ENCODE peak calls at places on chromosomes 16 and 17, in four cellular contexts. One of them, this sample, is unnamed.

GRCh38 chr17:50783193-50783660 is 15.9 kb upstream of the ANKRD40CL start:
- DNase-seq in NCI-H1092 treated with DMSO at 0.1 percent for 48 hours: peak
- DNase-seq in ELF-1: peak
- DNase-seq in activated effector memory CD4-positive, alpha-beta T cell treated with anti-CD3 and anti-CD28 coated beads, Interleukin-2, amount 50 U/mL, for 16 hours: peak
- DNase-seq in this sample: peak

GRCh38 chr17:7858487-7858832 is 657 bp downstream of the CYB5D1 start:
- DNase-seq in NCI-H1092 treated with DMSO at 0.1 percent for 48 hours: no peak
- DNase-seq in ELF-1: peak
- DNase-seq in activated effector memory CD4-positive, alpha-beta T cell treated with anti-CD3 and anti-CD28 coated beads, Interleukin-2, amount 50 U/mL, for 16 hours: peak
- DNase-seq in this sample: peak

GRCh38 chr17:62869885-62870580 is 61.9 kb upstream of the MARCHF10 start:
- DNase-seq in ELF-1: peak
- DNase-seq in NCI-H1092 treated with DMSO at 0.1 percent for 48 hours: peak
- DNase-seq in activated effector memory CD4-positive, alpha-beta T cell treated with anti-CD3 and anti-CD28 coated beads, Interleukin-2, amount 50 U/mL, for 16 hours: no peak
- DNase-seq in this sample: no peak

GRCh38 chr17:3528604-3529511 is 28.8 kb downstream of the TRPV3 start:
- DNase-seq in activated effector memory CD4-positive, alpha-beta T cell treated with anti-CD3 and anti-CD28 coated beads, Interleukin-2, amount 50 U/mL, for 16 hours: no peak
- DNase-seq in NCI-H1092 treated with DMSO at 0.1 percent for 48 hours: no peak
- DNase-seq in ELF-1: peak
- DNase-seq in this sample: peak

GRCh38 chr17:81414751-81415516 is 19.7 kb downstream of the BAHCC1 start:
- DNase-seq in ELF-1: no peak
- DNase-seq in activated effector memory CD4-positive, alpha-beta T cell treated with anti-CD3 and anti-CD28 coated beads, Interleukin-2, amount 50 U/mL, for 16 hours: no peak
- DNase-seq in NCI-H1092 treated with DMSO at 0.1 percent for 48 hours: peak
- DNase-seq in this sample: no peak

GRCh38 chr17:83191388-83192160 is 112.2 kb downstream of the METRNL start:
- DNase-seq in ELF-1: no peak
- DNase-seq in NCI-H1092 treated with DMSO at 0.1 percent for 48 hours: no peak
- DNase-seq in activated effector memory CD4-positive, alpha-beta T cell treated with anti-CD3 and anti-CD28 coated beads, Interleukin-2, amount 50 U/mL, for 16 hours: peak
- DNase-seq in this sample: peak

GRCh38 chr17:40035162-40035559 is 19.0 kb downstream of the MED24 start:
- DNase-seq in NCI-H1092 treated with DMSO at 0.1 percent for 48 hours: no peak
- DNase-seq in activated effector memory CD4-positive, alpha-beta T cell treated with anti-CD3 and anti-CD28 coated beads, Interleukin-2, amount 50 U/mL, for 16 hours: no peak
- DNase-seq in ELF-1: peak
- DNase-seq in this sample: no peak

GRCh38 chr17:36182176-36183000 is 6.0 kb upstream of the TBC1D3B start:
- DNase-seq in ELF-1: no peak
- DNase-seq in NCI-H1092 treated with DMSO at 0.1 percent for 48 hours: no peak
- DNase-seq in activated effector memory CD4-positive, alpha-beta T cell treated with anti-CD3 and anti-CD28 coated beads, Interleukin-2, amount 50 U/mL, for 16 hours: no peak
- DNase-seq in this sample: peak

GRCh38 chr16:77599793-77600415 is 122.4 kb upstream of the NUDT7 start:
- DNase-seq in ELF-1: no peak
- DNase-seq in NCI-H1092 treated with DMSO at 0.1 percent for 48 hours: peak
- DNase-seq in activated effector memory CD4-positive, alpha-beta T cell treated with anti-CD3 and anti-CD28 coated beads, Interleukin-2, amount 50 U/mL, for 16 hours: no peak
- DNase-seq in this sample: no peak

GRCh38 chr16:85170066-85171003 is 58.1 kb upstream of the CIBAR2 start:
- DNase-seq in NCI-H1092 treated with DMSO at 0.1 percent for 48 hours: no peak
- DNase-seq in ELF-1: peak
- DNase-seq in activated effector memory CD4-positive, alpha-beta T cell treated with anti-CD3 and anti-CD28 coated beads, Interleukin-2, amount 50 U/mL, for 16 hours: no peak
- DNase-seq in this sample: no peak

GRCh38 chr16:29816694-29817441 is 916 bp downstream of the PAGR1 start:
- DNase-seq in activated effector memory CD4-positive, alpha-beta T cell treated with anti-CD3 and anti-CD28 coated beads, Interleukin-2, amount 50 U/mL, for 16 hours: peak
- DNase-seq in NCI-H1092 treated with DMSO at 0.1 percent for 48 hours: peak
- DNase-seq in ELF-1: peak
- DNase-seq in this sample: peak

GRCh38 chr16:53266156-53266555 is 168.1 kb upstream of the RBL2 start:
- DNase-seq in NCI-H1092 treated with DMSO at 0.1 percent for 48 hours: no peak
- DNase-seq in ELF-1: no peak
- DNase-seq in activated effector memory CD4-positive, alpha-beta T cell treated with anti-CD3 and anti-CD28 coated beads, Interleukin-2, amount 50 U/mL, for 16 hours: no peak
- DNase-seq in this sample: no peak

GRCh38 chr17:18008496-18009268 is 30.3 kb downstream of the ATPAF2 start:
- DNase-seq in ELF-1: no peak
- DNase-seq in activated effector memory CD4-positive, alpha-beta T cell treated with anti-CD3 and anti-CD28 coated beads, Interleukin-2, amount 50 U/mL, for 16 hours: no peak
- DNase-seq in NCI-H1092 treated with DMSO at 0.1 percent for 48 hours: no peak
- DNase-seq in this sample: no peak

GRCh38 chr16:23351360-23351759 is 49.3 kb downstream of the SCNN1B start:
- DNase-seq in NCI-H1092 treated with DMSO at 0.1 percent for 48 hours: peak
- DNase-seq in activated effector memory CD4-positive, alpha-beta T cell treated with anti-CD3 and anti-CD28 coated beads, Interleukin-2, amount 50 U/mL, for 16 hours: no peak
- DNase-seq in ELF-1: no peak
- DNase-seq in this sample: peak

GRCh38 chr17:47009759-47010594 is 30.9 kb upstream of the RPRML start:
- DNase-seq in activated effector memory CD4-positive, alpha-beta T cell treated with anti-CD3 and anti-CD28 coated beads, Interleukin-2, amount 50 U/mL, for 16 hours: no peak
- DNase-seq in ELF-1: no peak
- DNase-seq in NCI-H1092 treated with DMSO at 0.1 percent for 48 hours: no peak
- DNase-seq in this sample: no peak

GRCh38 chr16:50712568-50712914 is 19.1 kb downstream of the NOD2 start:
- DNase-seq in activated effector memory CD4-positive, alpha-beta T cell treated with anti-CD3 and anti-CD28 coated beads, Interleukin-2, amount 50 U/mL, for 16 hours: no peak
- DNase-seq in NCI-H1092 treated with DMSO at 0.1 percent for 48 hours: no peak
- DNase-seq in ELF-1: no peak
- DNase-seq in this sample: no peak

GRCh38 chr17:76446449-76447231 is 6.3 kb downstream of the UBE2O start:
- DNase-seq in NCI-H1092 treated with DMSO at 0.1 percent for 48 hours: no peak
- DNase-seq in activated effector memory CD4-positive, alpha-beta T cell treated with anti-CD3 and anti-CD28 coated beads, Interleukin-2, amount 50 U/mL, for 16 hours: no peak
- DNase-seq in ELF-1: peak
- DNase-seq in this sample: no peak

GRCh38 chr17:74446551-74447500 is 14.9 kb downstream of the GPRC5C start:
- DNase-seq in activated effector memory CD4-positive, alpha-beta T cell treated with anti-CD3 and anti-CD28 coated beads, Interleukin-2, amount 50 U/mL, for 16 hours: no peak
- DNase-seq in NCI-H1092 treated with DMSO at 0.1 percent for 48 hours: no peak
- DNase-seq in ELF-1: peak
- DNase-seq in this sample: peak

GRCh38 chr17:80877829-80878303 is 113.8 kb upstream of the CHMP6 start:
- DNase-seq in NCI-H1092 treated with DMSO at 0.1 percent for 48 hours: no peak
- DNase-seq in activated effector memory CD4-positive, alpha-beta T cell treated with anti-CD3 and anti-CD28 coated beads, Interleukin-2, amount 50 U/mL, for 16 hours: no peak
- DNase-seq in ELF-1: no peak
- DNase-seq in this sample: peak

GRCh38 chr17:4591529-4591928 is 7.2 kb downstream of the SMTNL2 start:
- DNase-seq in NCI-H1092 treated with DMSO at 0.1 percent for 48 hours: no peak
- DNase-seq in ELF-1: no peak
- DNase-seq in activated effector memory CD4-positive, alpha-beta T cell treated with anti-CD3 and anti-CD28 coated beads, Interleukin-2, amount 50 U/mL, for 16 hours: no peak
- DNase-seq in this sample: no peak

GRCh38 chr17:16419929-16420271 is 4.5 kb downstream of the TRPV2 start:
- DNase-seq in ELF-1: no peak
- DNase-seq in NCI-H1092 treated with DMSO at 0.1 percent for 48 hours: no peak
- DNase-seq in activated effector memory CD4-positive, alpha-beta T cell treated with anti-CD3 and anti-CD28 coated beads, Interleukin-2, amount 50 U/mL, for 16 hours: peak
- DNase-seq in this sample: no peak

GRCh38 chr16:2752850-2753522 is 548 bp downstream of the SRRM2 start:
- DNase-seq in ELF-1: peak
- DNase-seq in activated effector memory CD4-positive, alpha-beta T cell treated with anti-CD3 and anti-CD28 coated beads, Interleukin-2, amount 50 U/mL, for 16 hours: no peak
- DNase-seq in NCI-H1092 treated with DMSO at 0.1 percent for 48 hours: peak
- DNase-seq in this sample: no peak

GRCh38 chr17:43634681-43635125 is 27.0 kb downstream of the MEOX1 start:
- DNase-seq in NCI-H1092 treated with DMSO at 0.1 percent for 48 hours: no peak
- DNase-seq in activated effector memory CD4-positive, alpha-beta T cell treated with anti-CD3 and anti-CD28 coated beads, Interleukin-2, amount 50 U/mL, for 16 hours: no peak
- DNase-seq in ELF-1: no peak
- DNase-seq in this sample: no peak

GRCh38 chr17:29251969-29252866 is 5.6 kb downstream of the CRYBA1 start:
- DNase-seq in NCI-H1092 treated with DMSO at 0.1 percent for 48 hours: no peak
- DNase-seq in activated effector memory CD4-positive, alpha-beta T cell treated with anti-CD3 and anti-CD28 coated beads, Interleukin-2, amount 50 U/mL, for 16 hours: no peak
- DNase-seq in ELF-1: no peak
- DNase-seq in this sample: no peak

GRCh38 chr17:2397247-2398171 is 3.4 kb downstream of the MNT start:
- DNase-seq in NCI-H1092 treated with DMSO at 0.1 percent for 48 hours: no peak
- DNase-seq in ELF-1: no peak
- DNase-seq in activated effector memory CD4-positive, alpha-beta T cell treated with anti-CD3 and anti-CD28 coated beads, Interleukin-2, amount 50 U/mL, for 16 hours: peak
- DNase-seq in this sample: no peak

GRCh38 chr17:58219789-58220183 is 731 bp upstream of the MKS1 start:
- DNase-seq in NCI-H1092 treated with DMSO at 0.1 percent for 48 hours: no peak
- DNase-seq in ELF-1: no peak
- DNase-seq in activated effector memory CD4-positive, alpha-beta T cell treated with anti-CD3 and anti-CD28 coated beads, Interleukin-2, amount 50 U/mL, for 16 hours: no peak
- DNase-seq in this sample: no peak

GRCh38 chr16:58102665-58103427 is 26.3 kb downstream of the CFAP20 start:
- DNase-seq in activated effector memory CD4-positive, alpha-beta T cell treated with anti-CD3 and anti-CD28 coated beads, Interleukin-2, amount 50 U/mL, for 16 hours: no peak
- DNase-seq in NCI-H1092 treated with DMSO at 0.1 percent for 48 hours: no peak
- DNase-seq in ELF-1: no peak
- DNase-seq in this sample: no peak

GRCh38 chr17:9272506-9272905 is 251.2 kb downstream of the NTN1 start:
- DNase-seq in ELF-1: no peak
- DNase-seq in NCI-H1092 treated with DMSO at 0.1 percent for 48 hours: no peak
- DNase-seq in activated effector memory CD4-positive, alpha-beta T cell treated with anti-CD3 and anti-CD28 coated beads, Interleukin-2, amount 50 U/mL, for 16 hours: no peak
- DNase-seq in this sample: no peak

GRCh38 chr17:76562734-76563148 is 22.9 kb downstream of the PRCD start:
- DNase-seq in NCI-H1092 treated with DMSO at 0.1 percent for 48 hours: no peak
- DNase-seq in activated effector memory CD4-positive, alpha-beta T cell treated with anti-CD3 and anti-CD28 coated beads, Interleukin-2, amount 50 U/mL, for 16 hours: no peak
- DNase-seq in ELF-1: no peak
- DNase-seq in this sample: no peak

GRCh38 chr17:82949984-82950383 is 110.2 kb upstream of the ZNF750 start:
- DNase-seq in activated effector memory CD4-positive, alpha-beta T cell treated with anti-CD3 and anti-CD28 coated beads, Interleukin-2, amount 50 U/mL, for 16 hours: peak
- DNase-seq in NCI-H1092 treated with DMSO at 0.1 percent for 48 hours: no peak
- DNase-seq in ELF-1: no peak
- DNase-seq in this sample: peak

GRCh38 chr16:12317856-12318591 is 341.5 kb downstream of the SNX29 start:
- DNase-seq in activated effector memory CD4-positive, alpha-beta T cell treated with anti-CD3 and anti-CD28 coated beads, Interleukin-2, amount 50 U/mL, for 16 hours: no peak
- DNase-seq in NCI-H1092 treated with DMSO at 0.1 percent for 48 hours: no peak
- DNase-seq in ELF-1: peak
- DNase-seq in this sample: peak

GRCh38 chr17:48570325-48571023 is 7.7 kb downstream of the HOXB4 start:
- DNase-seq in ELF-1: peak
- DNase-seq in activated effector memory CD4-positive, alpha-beta T cell treated with anti-CD3 and anti-CD28 coated beads, Interleukin-2, amount 50 U/mL, for 16 hours: no peak
- DNase-seq in NCI-H1092 treated with DMSO at 0.1 percent for 48 hours: no peak
- DNase-seq in this sample: no peak

GRCh38 chr16:50152386-50152806 is 710 bp upstream of the TENT4B start:
- DNase-seq in ELF-1: no peak
- DNase-seq in activated effector memory CD4-positive, alpha-beta T cell treated with anti-CD3 and anti-CD28 coated beads, Interleukin-2, amount 50 U/mL, for 16 hours: peak
- DNase-seq in NCI-H1092 treated with DMSO at 0.1 percent for 48 hours: no peak
- DNase-seq in this sample: no peak

GRCh38 chr16:275041-275621 is 613 bp downstream of the RGS11 start:
- DNase-seq in activated effector memory CD4-positive, alpha-beta T cell treated with anti-CD3 and anti-CD28 coated beads, Interleukin-2, amount 50 U/mL, for 16 hours: no peak
- DNase-seq in ELF-1: no peak
- DNase-seq in NCI-H1092 treated with DMSO at 0.1 percent for 48 hours: no peak
- DNase-seq in this sample: no peak

GRCh38 chr16:66418165-66418962 is 8.7 kb upstream of the BEAN1 start:
- DNase-seq in activated effector memory CD4-positive, alpha-beta T cell treated with anti-CD3 and anti-CD28 coated beads, Interleukin-2, amount 50 U/mL, for 16 hours: no peak
- DNase-seq in ELF-1: no peak
- DNase-seq in NCI-H1092 treated with DMSO at 0.1 percent for 48 hours: no peak
- DNase-seq in this sample: no peak

GRCh38 chr17:82616021-82616703 is 32.1 kb downstream of the WDR45B start:
- DNase-seq in ELF-1: no peak
- DNase-seq in activated effector memory CD4-positive, alpha-beta T cell treated with anti-CD3 and anti-CD28 coated beads, Interleukin-2, amount 50 U/mL, for 16 hours: no peak
- DNase-seq in NCI-H1092 treated with DMSO at 0.1 percent for 48 hours: no peak
- DNase-seq in this sample: peak

GRCh38 chr17:4598776-4599504 is 14.6 kb downstream of the SMTNL2 start:
- DNase-seq in NCI-H1092 treated with DMSO at 0.1 percent for 48 hours: no peak
- DNase-seq in ELF-1: peak
- DNase-seq in activated effector memory CD4-positive, alpha-beta T cell treated with anti-CD3 and anti-CD28 coated beads, Interleukin-2, amount 50 U/mL, for 16 hours: no peak
- DNase-seq in this sample: no peak

GRCh38 chr17:44979426-44980273 is 11.5 kb upstream of the C1QL1 start:
- DNase-seq in ELF-1: no peak
- DNase-seq in NCI-H1092 treated with DMSO at 0.1 percent for 48 hours: peak
- DNase-seq in activated effector memory CD4-positive, alpha-beta T cell treated with anti-CD3 and anti-CD28 coated beads, Interleukin-2, amount 50 U/mL, for 16 hours: no peak
- DNase-seq in this sample: no peak

GRCh38 chr16:3004781-3005284 is 7.9 kb upstream of the CLDN9 start:
- DNase-seq in ELF-1: peak
- DNase-seq in NCI-H1092 treated with DMSO at 0.1 percent for 48 hours: peak
- DNase-seq in activated effector memory CD4-positive, alpha-beta T cell treated with anti-CD3 and anti-CD28 coated beads, Interleukin-2, amount 50 U/mL, for 16 hours: peak
- DNase-seq in this sample: peak